ENCODE peak calls at places on chromosomes 7 and 10, in six cellular contexts. Y is NCI-H1105; P is NCI-H1417; Z is mucosa of descending colon; H is CD8-positive, alpha-beta T cell; Q is progenitor cell of endocrine pancreas. S is an unnamed sample.

GRCh38 chr10:10613654-10614244 is 403.9 kb upstream of the CELF2 start:
- DNase-seq in Y (no peak), Q (no peak), H (no peak), Z (no peak), P (no peak), S (no peak)

GRCh38 chr10:7170626-7171322 is 240.1 kb downstream of the SFMBT2 start:
- DNase-seq in Q (no peak), Y (no peak), P (no peak), H (no peak), Z (no peak), S (no peak)

GRCh38 chr10:130038019-130038555 is 72.5 kb downstream of the C10orf143 start:
- DNase-seq in Q (no peak), P (no peak), H (no peak), Y (no peak), Z (no peak), S (no peak)

GRCh38 chr7:2148189-2148588 is 84.6 kb downstream of the MAD1L1 start:
- DNase-seq in Y (no peak), Q (no peak), H (no peak), P (no peak), Z (no peak), S (no peak)

GRCh38 chr7:16284581-16284980 is 136.8 kb downstream of the CRPPA start:
- DNase-seq in P (no peak), Z (no peak), Y (no peak), Q (no peak), H (no peak), S (no peak)

GRCh38 chr7:2138146-2138765 is 94.5 kb downstream of the MAD1L1 start:
- DNase-seq in Z (no peak), Y (no peak), H (peak; percentile 49), P (peak; percentile 16), Q (no peak), S (no peak)

GRCh38 chr10:127041561-127041960 is 136.3 kb downstream of the DOCK1 start:
- DNase-seq in Y (no peak), H (no peak), Z (no peak), P (no peak), Q (no peak), S (no peak)

GRCh38 chr10:43689955-43690771 is 41.5 kb upstream of the ZNF32 start:
- DNase-seq in P (no peak), Q (peak; percentile 82), Z (peak; percentile 93), Y (peak; percentile 19), H (peak; percentile 82), S (peak; percentile 80)

GRCh38 chr10:97090035-97090434 is 95.7 kb downstream of the SLIT1 start:
- DNase-seq in Q (no peak), P (no peak), H (no peak), Z (no peak), Y (no peak), S (no peak)

GRCh38 chr10:102261196-102261595 is 15.9 kb downstream of the GBF1 start:
- DNase-seq in Z (no peak), P (no peak), H (no peak), Q (no peak), Y (no peak), S (no peak)

GRCh38 chr10:109979215-109979614 is 28.6 kb upstream of the ADD3 start:
- DNase-seq in Q (no peak), H (no peak), Z (no peak), P (no peak), Y (no peak), S (no peak)

GRCh38 chr7:129591868-129592267 is 19.7 kb upstream of the NRF1 start:
- DNase-seq in Y (no peak), Q (no peak), Z (no peak), H (no peak), P (no peak), S (no peak)

GRCh38 chr10:69418052-69418752 is 1.5 kb upstream of the TACR2 start:
- DNase-seq in Z (no peak), H (no peak), P (no peak), Q (no peak), Y (no peak), S (no peak)

GRCh38 chr10:74151879-74152722 is 1.1 kb downstream of the ADK start:
- DNase-seq in Q (no peak), Z (no peak), Y (no peak), H (no peak), P (no peak), S (no peak)

GRCh38 chr10:133455196-133455595 is 1.5 kb downstream of the SCART1 start:
- DNase-seq in P (no peak), H (no peak), Y (no peak), Q (no peak), Z (no peak), S (no peak)

S was measured in CD8-positive, alpha-beta memory T cell.